ENCODE peak calls at places on chromosomes 2 and 18, in six cellular contexts. One of them, this sample, is unnamed.

GRCh38 chr2:48170281-48170680 is 264.0 kb upstream of the FBXO11 start:
- DNase-seq in fibroblast of lung: no peak
- DNase-seq in astrocyte: no peak
- DNase-seq in H9: no peak
- DNase-seq in MM.1S: no peak
- DNase-seq in IMR-90: peak
- DNase-seq in this sample: no peak

GRCh38 chr2:173354601-173355131 is at the start of gene CDCA7:
- DNase-seq in fibroblast of lung: peak
- DNase-seq in astrocyte: peak
- DNase-seq in H9: peak
- DNase-seq in MM.1S: peak
- DNase-seq in IMR-90: peak
- DNase-seq in this sample: peak

GRCh38 chr18:26771524-26771923 is 94.0 kb downstream of the AQP4 start:
- DNase-seq in fibroblast of lung: no peak
- DNase-seq in astrocyte: no peak
- DNase-seq in H9: peak
- DNase-seq in MM.1S: peak
- DNase-seq in IMR-90: no peak
- DNase-seq in this sample: peak

GRCh38 chr18:31077883-31078282 is 24.3 kb downstream of the DSC2 start:
- DNase-seq in fibroblast of lung: no peak
- DNase-seq in astrocyte: no peak
- DNase-seq in H9: no peak
- DNase-seq in MM.1S: no peak
- DNase-seq in IMR-90: no peak
- DNase-seq in this sample: no peak

GRCh38 chr2:197869501-197870111 is 65.2 kb downstream of the PLCL1 start:
- DNase-seq in fibroblast of lung: peak
- DNase-seq in astrocyte: peak
- DNase-seq in H9: no peak
- DNase-seq in MM.1S: no peak
- DNase-seq in IMR-90: no peak
- DNase-seq in this sample: no peak

GRCh38 chr2:231701456-231702373 is 6.6 kb upstream of the PTMA start:
- DNase-seq in fibroblast of lung: peak
- DNase-seq in astrocyte: peak
- DNase-seq in H9: no peak
- DNase-seq in MM.1S: no peak
- DNase-seq in IMR-90: peak
- DNase-seq in this sample: peak

GRCh38 chr2:60634443-60634842 is 81.0 kb upstream of the BCL11A start:
- DNase-seq in fibroblast of lung: no peak
- DNase-seq in astrocyte: no peak
- DNase-seq in H9: no peak
- DNase-seq in MM.1S: no peak
- DNase-seq in IMR-90: no peak
- DNase-seq in this sample: no peak

GRCh38 chr2:44342854-44343253 is 18.4 kb downstream of the PREPL start:
- DNase-seq in fibroblast of lung: no peak
- DNase-seq in astrocyte: no peak
- DNase-seq in H9: no peak
- DNase-seq in MM.1S: peak
- DNase-seq in IMR-90: peak
- DNase-seq in this sample: peak

GRCh38 chr2:189580267-189580661 is 322 bp downstream of the SLC40A1 start:
- DNase-seq in fibroblast of lung: peak
- DNase-seq in astrocyte: peak
- DNase-seq in H9: peak
- DNase-seq in MM.1S: peak
- DNase-seq in IMR-90: no peak
- DNase-seq in this sample: peak

DNA sequence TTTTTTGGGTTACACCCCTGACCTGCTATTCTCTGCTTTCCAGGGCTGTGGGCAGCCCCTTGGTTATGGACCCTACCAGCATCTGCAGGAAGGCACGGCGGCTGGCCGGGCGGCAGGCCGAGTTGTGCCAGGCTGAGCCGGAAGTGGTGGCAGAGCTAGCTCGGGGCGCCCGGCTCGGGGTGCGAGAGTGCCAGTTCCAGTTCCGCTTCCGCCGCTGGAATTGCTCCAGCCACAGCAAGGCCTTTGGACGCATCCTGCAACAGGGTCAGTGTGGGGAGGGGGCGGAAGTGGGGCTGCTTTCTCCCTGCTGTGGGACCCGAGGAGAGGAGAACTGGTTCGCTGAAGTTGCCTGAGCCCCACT is 9.7 kb upstream of the WNT10A start:
- DNase-seq in fibroblast of lung: no peak
- DNase-seq in astrocyte: no peak
- DNase-seq in H9: no peak
- DNase-seq in MM.1S: no peak
- DNase-seq in IMR-90: no peak
- DNase-seq in this sample: no peak
- TF ChIP-seq CTCF in fibroblast of lung: no peak
- TF ChIP-seq CTCF in astrocyte: no peak
- TF ChIP-seq CTCF in H9: no peak
- TF ChIP-seq CTCF in MM.1S: no peak
- TF ChIP-seq CTCF in IMR-90: no peak
- TF ChIP-seq CTCF in this sample: no peak

GRCh38 chr2:62321370-62321769 is 125.5 kb downstream of the B3GNT2 start:
- DNase-seq in fibroblast of lung: no peak
- DNase-seq in astrocyte: no peak
- DNase-seq in H9: no peak
- DNase-seq in MM.1S: no peak
- DNase-seq in IMR-90: no peak
- DNase-seq in this sample: no peak
- H2AFZ ChIP-seq in fibroblast of lung: no peak
- H2AFZ ChIP-seq in astrocyte: no peak
- H2AFZ ChIP-seq in H9: no peak
- H2AFZ ChIP-seq in MM.1S: no peak
- H2AFZ ChIP-seq in IMR-90: no peak
- H2AFZ ChIP-seq in this sample: peak

GRCh38 chr18:79952996-79953559 is 1.6 kb upstream of the SLC66A2 start:
- DNase-seq in fibroblast of lung: no peak
- DNase-seq in astrocyte: no peak
- DNase-seq in H9: peak
- DNase-seq in MM.1S: no peak
- DNase-seq in IMR-90: no peak
- DNase-seq in this sample: peak

GRCh38 chr18:79953921-79954651 is 2.6 kb upstream of the SLC66A2 start:
- DNase-seq in fibroblast of lung: no peak
- DNase-seq in astrocyte: no peak
- DNase-seq in H9: no peak
- DNase-seq in MM.1S: no peak
- DNase-seq in IMR-90: no peak
- DNase-seq in this sample: no peak

GRCh38 chr18:79954791-79955190 is 3.3 kb upstream of the SLC66A2 start:
- DNase-seq in fibroblast of lung: no peak
- DNase-seq in astrocyte: no peak
- DNase-seq in H9: no peak
- DNase-seq in MM.1S: no peak
- DNase-seq in IMR-90: no peak
- DNase-seq in this sample: peak

GRCh38 chr18:79956276-79956675 is 4.8 kb upstream of the SLC66A2 start:
- DNase-seq in fibroblast of lung: no peak
- DNase-seq in astrocyte: no peak
- DNase-seq in H9: no peak
- DNase-seq in MM.1S: no peak
- DNase-seq in IMR-90: no peak
- DNase-seq in this sample: no peak

DNA sequence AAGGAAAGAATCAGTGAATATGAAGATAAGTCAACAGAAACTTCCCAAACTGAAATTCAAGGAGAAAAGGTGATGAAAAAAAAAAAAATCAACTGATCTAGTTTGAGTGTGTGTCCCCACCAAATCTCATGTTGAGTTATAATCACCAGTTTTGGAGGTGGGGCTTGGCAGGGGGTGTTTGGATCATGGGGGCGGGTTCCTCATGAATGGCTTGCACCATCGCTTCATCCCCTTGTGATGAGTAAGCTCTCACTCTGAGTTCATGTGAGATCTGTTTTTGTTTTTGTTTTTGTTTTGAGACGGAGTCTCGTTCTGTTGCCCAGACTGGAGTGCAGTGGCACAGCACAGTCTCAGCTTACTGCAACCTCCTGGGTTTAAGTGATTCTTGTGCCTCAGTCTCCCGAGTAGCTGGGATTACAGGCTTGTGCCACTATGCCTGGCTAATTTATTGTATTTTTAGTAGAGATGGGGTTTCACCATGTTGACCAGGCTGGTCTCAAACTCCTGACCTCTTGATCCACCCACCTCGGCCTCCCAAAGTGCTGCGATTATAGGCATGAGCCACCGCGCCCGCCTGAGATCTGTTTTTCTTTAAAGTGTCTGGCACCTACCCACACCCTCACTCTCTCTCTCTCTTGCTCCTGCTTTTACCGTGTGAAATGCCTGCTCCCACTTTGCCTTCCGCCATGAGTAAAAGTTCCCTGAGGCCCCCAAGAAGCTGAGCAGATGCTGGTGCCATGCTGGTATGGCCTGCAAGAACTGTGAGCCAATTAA is 4.0 kb upstream of the SLC66A2 start:
- DNase-seq in fibroblast of lung: no peak
- DNase-seq in astrocyte: no peak
- DNase-seq in H9: no peak
- DNase-seq in MM.1S: no peak
- DNase-seq in IMR-90: no peak
- DNase-seq in this sample: no peak
- TF ChIP-seq CTCF in fibroblast of lung: no peak
- TF ChIP-seq CTCF in astrocyte: no peak
- TF ChIP-seq CTCF in H9: no peak
- TF ChIP-seq CTCF in MM.1S: no peak
- TF ChIP-seq CTCF in IMR-90: no peak
- TF ChIP-seq CTCF in this sample: no peak

DNA sequence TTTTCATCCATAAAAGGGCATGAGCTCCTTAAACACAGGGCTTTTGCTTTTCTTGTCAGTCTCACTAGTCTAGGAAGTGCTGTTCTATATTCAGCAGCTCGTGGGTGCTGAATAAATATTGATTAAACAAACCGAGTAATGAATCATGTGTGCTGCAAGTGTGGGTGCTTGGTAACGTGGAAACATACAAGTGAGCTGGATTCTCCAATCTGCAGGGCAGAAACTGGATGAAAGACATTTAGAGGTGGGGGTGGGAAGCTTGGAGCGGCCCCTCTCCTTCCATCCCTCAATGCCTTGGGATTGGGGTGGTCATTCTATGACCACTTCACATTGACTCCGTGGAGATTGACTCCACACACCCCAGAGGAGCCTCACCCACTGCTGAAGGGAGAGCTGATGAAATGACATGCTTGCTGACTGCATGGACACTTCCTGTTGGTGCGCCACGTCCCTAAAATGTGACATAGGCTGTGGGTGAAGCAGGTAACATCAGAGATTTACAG is 114.5 kb downstream of the DOCK10 start:
- DNase-seq in fibroblast of lung: peak
- DNase-seq in astrocyte: peak
- DNase-seq in H9: no peak
- DNase-seq in MM.1S: no peak
- DNase-seq in IMR-90: peak
- DNase-seq in this sample: no peak
- H2AFZ ChIP-seq in fibroblast of lung: no peak
- H2AFZ ChIP-seq in astrocyte: no peak
- H2AFZ ChIP-seq in H9: no peak
- H2AFZ ChIP-seq in MM.1S: no peak
- H2AFZ ChIP-seq in IMR-90: peak
- H2AFZ ChIP-seq in this sample: peak

GRCh38 chr2:67013821-67014220 is 383.3 kb upstream of the ETAA1 start:
- DNase-seq in fibroblast of lung: no peak
- DNase-seq in astrocyte: no peak
- DNase-seq in H9: no peak
- DNase-seq in MM.1S: no peak
- DNase-seq in IMR-90: peak
- DNase-seq in this sample: no peak

GRCh38 chr2:67006373-67006960 is 390.7 kb upstream of the ETAA1 start:
- DNase-seq in fibroblast of lung: no peak
- DNase-seq in astrocyte: no peak
- DNase-seq in H9: no peak
- DNase-seq in MM.1S: no peak
- DNase-seq in IMR-90: no peak
- DNase-seq in this sample: no peak

GRCh38 chr2:67002618-67003371 is 394.3 kb upstream of the ETAA1 start:
- DNase-seq in fibroblast of lung: no peak
- DNase-seq in astrocyte: no peak
- DNase-seq in H9: no peak
- DNase-seq in MM.1S: no peak
- DNase-seq in IMR-90: no peak
- DNase-seq in this sample: no peak

GRCh38 chr2:67012165-67012564 is 385.0 kb upstream of the ETAA1 start:
- DNase-seq in fibroblast of lung: no peak
- DNase-seq in astrocyte: no peak
- DNase-seq in H9: no peak
- DNase-seq in MM.1S: no peak
- DNase-seq in IMR-90: no peak
- DNase-seq in this sample: no peak

GRCh38 chr2:67008114-67008513 is 389.0 kb upstream of the ETAA1 start:
- DNase-seq in fibroblast of lung: peak
- DNase-seq in astrocyte: peak
- DNase-seq in H9: no peak
- DNase-seq in MM.1S: no peak
- DNase-seq in IMR-90: no peak
- DNase-seq in this sample: no peak
- TF ChIP-seq CTCF in fibroblast of lung: no peak
- TF ChIP-seq CTCF in astrocyte: no peak
- TF ChIP-seq CTCF in H9: no peak
- TF ChIP-seq CTCF in MM.1S: no peak
- TF ChIP-seq CTCF in IMR-90: no peak
- TF ChIP-seq CTCF in this sample: no peak